ENCODE peak calls at places on chromosomes 16 and 17, in seven cellular contexts. M, U, J, A, T, O and C are unnamed samples.

GRCh38 chr16:57084257-57084770 is 8.1 kb upstream of the CPNE2 start:
- DNase-seq in T (peak), A (peak), O (peak), J (peak), M (peak), U (peak), C (peak)

GRCh38 chr16:79482011-79482410 is 118.5 kb downstream of the MAF start:
- DNase-seq in U (no peak), A (no peak), O (no peak), T (no peak), J (no peak), M (no peak), C (no peak)

GRCh38 chr16:30054959-30055553 is 10.5 kb upstream of the ALDOA start:
- DNase-seq in A (peak), T (no peak), O (peak), J (peak), U (no peak), M (peak), C (no peak)

GRCh38 chr17:2405247-2405926 is 4.5 kb upstream of the MNT start:
- DNase-seq in O (peak), J (no peak), M (no peak), U (no peak), T (no peak), A (peak), C (peak)

GRCh38 chr16:65049679-65050078 is 72.2 kb downstream of the CDH11 start:
- DNase-seq in J (no peak), A (no peak), O (no peak), M (no peak), U (no peak), T (no peak), C (no peak)

GRCh38 chr17:77785526-77785925 is 173.0 kb upstream of the TNRC6C start:
- DNase-seq in U (no peak), T (no peak), M (no peak), O (no peak), J (no peak), A (no peak), C (no peak)

GRCh38 chr17:64259922-64260321 is 3.1 kb downstream of the TEX2 start:
- DNase-seq in O (no peak), J (no peak), T (no peak), M (no peak), U (no peak), A (peak), C (peak)

GRCh38 chr16:56202036-56202435 is 10.7 kb downstream of the GNAO1 start:
- DNase-seq in T (no peak), U (no peak), A (no peak), M (no peak), O (no peak), J (no peak), C (no peak)

GRCh38 chr17:69857412-69857835 is 217.6 kb upstream of the KCNJ16 start:
- DNase-seq in A (peak), J (peak), U (no peak), T (no peak), M (no peak), O (peak), C (peak)
- H2AK5ac ChIP-seq in A (no peak), J (no peak), U (no peak), T (no peak), M (no peak), O (no peak), C (peak)

DNA sequence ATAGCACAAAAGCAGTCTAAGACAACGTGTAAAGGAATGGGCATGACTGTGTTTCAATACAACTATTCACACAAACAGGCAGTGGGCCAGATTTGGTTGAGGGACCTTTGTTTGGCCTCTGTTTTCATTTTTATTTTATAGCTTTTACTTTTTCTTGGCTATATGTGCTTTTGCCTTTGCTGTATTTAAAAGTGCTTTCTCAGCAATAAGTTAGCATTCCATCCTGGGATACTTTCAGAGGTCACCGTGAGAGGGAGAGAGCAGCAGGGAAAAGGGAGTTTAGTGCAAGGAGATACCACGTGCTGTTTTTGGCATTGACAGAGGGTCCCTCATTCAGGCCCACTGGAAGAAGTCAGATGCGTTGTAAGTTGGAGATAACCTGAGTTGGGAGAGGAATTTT is 335.6 kb downstream of the UTP18 start:
- DNase-seq in T (no peak), M (no peak), O (no peak), J (no peak), U (no peak), A (no peak), C (no peak)
- H2AK5ac ChIP-seq in T (no peak), M (no peak), O (no peak), J (no peak), U (no peak), A (no peak), C (no peak)

DNA sequence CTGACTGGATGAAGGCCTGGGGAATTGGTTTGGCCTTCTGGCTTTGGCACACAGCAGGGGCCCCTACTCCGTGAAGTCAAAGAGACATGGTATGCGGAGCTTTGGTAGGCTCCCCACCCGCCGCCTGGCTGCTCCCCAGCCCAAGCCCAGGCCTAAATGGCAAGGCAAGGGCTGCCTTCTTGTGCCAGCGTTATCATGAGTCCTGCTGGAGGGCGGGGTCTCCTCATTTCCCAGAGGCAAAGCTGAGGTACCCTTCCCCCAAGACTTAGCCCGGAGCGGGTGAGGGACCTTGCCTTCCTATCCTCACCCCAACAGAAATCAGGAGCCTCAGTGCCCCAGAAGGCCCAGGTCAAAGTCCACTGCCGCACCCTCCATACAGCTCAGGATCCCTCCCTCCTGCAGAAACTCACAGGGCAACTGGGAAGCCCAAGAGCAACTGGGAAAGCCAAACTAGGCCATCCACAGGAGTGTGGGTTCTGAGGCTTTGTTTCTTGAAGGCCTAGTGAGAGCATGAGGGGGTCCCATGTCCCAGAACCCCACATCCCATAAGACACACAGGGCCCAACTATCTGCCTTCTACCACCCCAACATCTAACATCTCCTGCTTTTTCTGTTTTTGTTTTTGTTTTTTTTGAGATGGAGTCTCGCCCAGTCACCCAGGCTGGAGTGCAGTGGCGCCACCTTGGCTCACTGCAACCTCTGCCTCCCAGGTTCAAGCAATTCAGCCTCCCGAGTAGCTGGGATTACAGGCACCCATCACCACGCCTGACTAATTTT is 9.3 kb downstream of the PGAP3 start:
- DNase-seq in T (no peak), O (no peak), M (no peak), U (no peak), A (no peak), J (no peak), C (no peak)
- H2AK5ac ChIP-seq in T (no peak), O (no peak), M (no peak), U (no peak), A (no peak), J (no peak), C (no peak)

GRCh38 chr16:69483611-69484010 is 59.2 kb downstream of the CYB5B start:
- DNase-seq in J (peak), T (no peak), O (no peak), A (no peak), U (no peak), M (no peak), C (no peak)

GRCh38 chr16:69485816-69486215 is 61.4 kb downstream of the CYB5B start:
- DNase-seq in M (no peak), J (no peak), U (no peak), T (no peak), O (peak), A (no peak), C (no peak)

GRCh38 chr16:69486724-69487123 is 62.3 kb downstream of the CYB5B start:
- DNase-seq in T (no peak), J (no peak), M (no peak), U (no peak), A (no peak), O (no peak), C (no peak)

GRCh38 chr16:69485361-69485760 is 60.9 kb downstream of the CYB5B start:
- DNase-seq in M (no peak), A (no peak), J (no peak), O (peak), U (no peak), T (no peak), C (no peak)

DNA sequence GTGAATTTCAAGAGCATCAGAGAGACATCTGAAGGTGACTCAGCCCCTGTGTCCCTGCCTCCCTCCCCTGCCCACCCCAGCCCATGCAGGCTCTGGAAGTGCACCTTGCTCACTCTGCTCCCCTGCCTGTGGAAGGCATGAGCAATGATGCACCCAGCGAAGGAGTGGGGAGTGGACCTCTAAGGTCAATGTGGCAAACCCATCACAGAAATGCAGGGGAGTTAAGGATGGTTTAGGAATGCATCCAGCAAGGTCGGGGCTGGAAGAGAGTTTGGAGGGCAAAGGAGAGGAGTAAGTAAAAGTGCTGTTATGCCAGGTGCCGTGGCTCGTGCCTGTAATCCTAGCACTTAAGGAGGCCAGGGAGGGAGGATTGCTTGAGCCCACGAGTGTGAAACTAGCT is 61.9 kb downstream of the CYB5B start:
- DNase-seq in O (no peak), M (no peak), T (no peak), A (no peak), U (no peak), J (no peak), C (no peak)
- H2AK5ac ChIP-seq in O (no peak), M (no peak), T (no peak), A (no peak), U (no peak), J (no peak), C (peak)

GRCh38 chr16:3610698-3611144 is 685 bp downstream of the SLX4 start:
- DNase-seq in T (peak), O (no peak), U (no peak), A (no peak), J (peak), M (no peak), C (no peak)

GRCh38 chr16:3609895-3610697 is 1.3 kb downstream of the SLX4 start:
- DNase-seq in U (no peak), A (peak), O (no peak), J (no peak), M (no peak), T (no peak), C (no peak)

GRCh38 chr16:3608069-3608468 is 3.3 kb downstream of the SLX4 start:
- DNase-seq in J (no peak), O (no peak), M (no peak), A (no peak), T (no peak), U (no peak), C (no peak)

GRCh38 chr16:3612510-3613466 is 1.4 kb upstream of the SLX4 start:
- DNase-seq in J (no peak), U (no peak), A (no peak), T (no peak), O (no peak), M (peak), C (no peak)

GRCh38 chr16:3611145-3611977 is at the start of gene SLX4:
- DNase-seq in A (peak), J (peak), T (peak), O (peak), U (peak), M (peak), C (peak)
- H2AK5ac ChIP-seq in A (peak), J (peak), T (peak), O (peak), U (no peak), M (no peak), C (peak)